ENCODE peak calls at places on chromosomes 16 and 17, in nine cellular contexts. S is progenitor cell of endocrine pancreas, Y is GM12878, F is bronchial epithelial cell, C is BJ, K is lung, V is HFFc6, O is astrocyte of the spinal cord, T is NB4. E is an unnamed sample.

GRCh38 chr17:63932008-63932561 is at the start of gene CD79B:
- DNase-seq in F (no peak), O (no peak), S (no peak), V (no peak), Y (no peak), T (peak; percentile 80), C (no peak), K (no peak), E (peak; percentile 87)

GRCh38 chr17:77363821-77364361 is 223.1 kb downstream of the SEC14L1 start:
- DNase-seq in Y (no peak), T (peak; percentile 71), S (no peak), C (no peak), V (no peak), O (peak; percentile 66), F (no peak), K (no peak), E (no peak)

GRCh38 chr16:76946879-76947278 is 244.1 kb upstream of the MON1B start:
- DNase-seq in T (peak; percentile 70), C (peak; percentile 9), F (peak; percentile 68), S (no peak), O (peak; percentile 64), Y (no peak), K (no peak), V (peak; percentile 1), E (no peak)

GRCh38 chr16:57611184-57611583 is 17.2 kb upstream of the ADGRG1 start:
- DNase-seq in V (no peak), K (no peak), C (no peak), Y (no peak), O (peak; percentile 43), F (peak; percentile 80), S (no peak), T (no peak), E (no peak)

GRCh38 chr17:16463341-16464000 is 28.5 kb downstream of the LRRC75A start:
- DNase-seq in C (peak; percentile 51), O (no peak), K (no peak), T (no peak), V (peak; percentile 63), F (peak; percentile 46), Y (no peak), S (no peak), E (no peak)

GRCh38 chr16:57258226-57258909 is 13.3 kb downstream of the ARL2BP start:
- DNase-seq in F (peak; percentile 35), S (no peak), V (no peak), K (no peak), Y (no peak), O (no peak), T (no peak), C (no peak), E (no peak)

GRCh38 chr16:68244903-68245853 is at the start of gene PLA2G15:
- DNase-seq in S (peak; percentile 96), V (peak; percentile 93), Y (no peak), K (peak; percentile 94), O (peak; percentile 96), T (peak; percentile 97), F (peak; percentile 74), C (no peak), E (peak; percentile 97)

GRCh38 chr16:84785843-84786538 is 33.8 kb upstream of the CRISPLD2 start:
- DNase-seq in O (peak; percentile 67), K (peak; percentile 65), V (peak; percentile 29), T (no peak), Y (no peak), F (peak; percentile 23), S (no peak), C (no peak), E (no peak)

GRCh38 chr16:73107371-73107770 is 59.4 kb upstream of the ZFHX3 start:
- DNase-seq in S (no peak), K (no peak), T (no peak), F (no peak), O (no peak), C (no peak), V (no peak), Y (no peak), E (no peak)

GRCh38 chr17:82552580-82552979 is 33.0 kb downstream of the FOXK2 start:
- DNase-seq in V (no peak), C (no peak), F (no peak), K (no peak), T (no peak), O (no peak), S (no peak), Y (no peak), E (no peak)

GRCh38 chr17:44159519-44160210 is 10.8 kb upstream of the ASB16 start:
- DNase-seq in S (no peak), F (no peak), V (no peak), O (no peak), K (no peak), C (no peak), Y (no peak), T (no peak), E (no peak)

GRCh38 chr16:81740163-81740562 is 38.9 kb upstream of the PLCG2 start:
- DNase-seq in Y (peak; percentile 68), T (peak; percentile 55), S (no peak), K (no peak), F (no peak), C (no peak), O (no peak), V (no peak), E (peak; percentile 76)

GRCh38 chr16:84228321-84228838 is 11.4 kb downstream of the KCNG4 start:
- DNase-seq in V (peak; percentile 87), T (peak; percentile 97), K (peak; percentile 59), Y (no peak), F (peak; percentile 13), S (no peak), C (peak; percentile 59), O (peak; percentile 91), E (no peak)

GRCh38 chr16:26983426-26983825 is 83.3 kb upstream of the C16orf82 start:
- DNase-seq in Y (no peak), O (peak; percentile 53), C (peak; percentile 24), V (peak; percentile 42), S (no peak), K (no peak), F (no peak), T (no peak), E (no peak)

GRCh38 chr17:21019976-21020575 is 22.7 kb downstream of the USP22 start:
- DNase-seq in T (peak; percentile 47), S (no peak), F (no peak), O (no peak), K (no peak), V (peak; percentile 35), Y (no peak), C (no peak), E (peak; percentile 48)

GRCh38 chr17:77248216-77249054 is 107.7 kb downstream of the SEC14L1 start:
- DNase-seq in V (no peak), C (no peak), O (no peak), T (no peak), Y (no peak), S (no peak), F (no peak), K (no peak), E (no peak)

GRCh38 chr17:4109424-4109823 is 33.4 kb downstream of the ZZEF1 start:
- DNase-seq in K (no peak), S (no peak), T (no peak), F (no peak), C (no peak), V (no peak), Y (no peak), O (no peak), E (no peak)

GRCh38 chr17:34398990-34399389 is 36.0 kb upstream of the CCL1 start:
- DNase-seq in O (no peak), S (no peak), K (no peak), T (peak; percentile 72), C (no peak), F (no peak), Y (no peak), V (no peak), E (no peak)

DNA sequence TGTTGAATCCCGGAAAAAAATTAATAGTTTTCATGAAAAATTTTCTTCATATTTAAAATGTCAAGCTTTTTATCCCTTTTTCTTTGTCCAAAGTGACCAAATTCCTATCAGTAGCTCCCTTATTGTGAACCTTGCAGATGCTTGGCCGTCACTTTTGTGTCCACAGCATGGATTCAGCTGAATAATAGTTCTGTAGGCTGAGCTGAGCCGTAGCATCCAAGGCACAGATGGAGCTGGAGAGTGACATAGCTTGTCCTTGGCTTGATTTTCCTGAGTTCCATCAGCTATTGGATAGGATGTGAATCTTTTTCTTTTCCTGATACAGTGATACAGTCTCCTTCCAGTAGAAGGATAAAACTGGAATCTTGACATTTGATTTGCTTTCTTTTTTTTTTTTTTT is 3.6 kb downstream of the NUP85 start:
- DNase-seq in T (no peak), S (no peak), V (no peak), O (no peak), C (no peak), Y (no peak), F (no peak), K (no peak), E (no peak)
- TF ChIP-seq CTCF in T (no peak), S (no peak), V (no peak), O (no peak), C (no peak), Y (no peak), F (no peak), K (no peak), E (no peak)

GRCh38 chr17:14781123-14781522 is 480.2 kb downstream of the HS3ST3B1 start:
- DNase-seq in C (no peak), O (no peak), K (no peak), V (no peak), F (no peak), T (no peak), S (no peak), Y (no peak), E (no peak)

GRCh38 chr17:14779236-14779635 is 478.4 kb downstream of the HS3ST3B1 start:
- DNase-seq in Y (no peak), F (peak; percentile 64), V (no peak), S (no peak), T (no peak), K (no peak), C (no peak), O (no peak), E (no peak)

GRCh38 chr17:14790518-14790917 is 474.6 kb downstream of the PMP22 start:
- DNase-seq in V (no peak), C (no peak), T (peak; percentile 81), K (no peak), F (no peak), Y (no peak), O (peak; percentile 54), S (no peak), E (no peak)

GRCh38 chr17:14780116-14780515 is 479.2 kb downstream of the HS3ST3B1 start:
- DNase-seq in Y (no peak), F (no peak), V (no peak), T (no peak), S (no peak), C (no peak), O (no peak), K (no peak), E (no peak)

GRCh38 chr17:14784997-14785696 is 480.0 kb downstream of the PMP22 start:
- DNase-seq in K (no peak), F (peak; percentile 47), O (no peak), C (no peak), S (no peak), T (no peak), V (no peak), Y (no peak), E (no peak)
- TF ChIP-seq CTCF in K (no peak), F (peak; percentile 69), O (no peak), C (no peak), S (peak; percentile 45), T (no peak), V (no peak), Y (no peak), E (no peak)

GRCh38 chr16:17638134-17638533 is 167.4 kb upstream of the XYLT1 start:
- DNase-seq in Y (no peak), K (no peak), V (no peak), O (no peak), T (no peak), C (no peak), F (no peak), S (no peak), E (no peak)
- TF ChIP-seq CTCF in Y (no peak), K (no peak), V (no peak), O (no peak), T (no peak), C (no peak), F (no peak), S (no peak), E (no peak)

GRCh38 chr16:10862432-10862831 is 14.6 kb upstream of the CIITA start:
- DNase-seq in S (no peak), F (peak; percentile 99), C (no peak), K (peak; percentile 78), O (peak; percentile 92), Y (no peak), V (peak; percentile 49), T (peak; percentile 80), E (no peak)
- TF ChIP-seq CTCF in S (no peak), F (no peak), C (no peak), K (no peak), O (no peak), Y (no peak), V (no peak), T (no peak), E (no peak)